ENCODE peak calls at places on chromosomes 7 and 10, in nine cellular contexts. Q is EH; O is mesothelial cell of epicardium; R is mesenchymal stem cell; J is stimulated activated CD8-positive, alpha-beta memory T cell treated with anti-CD3 and anti-CD28 coated beads, Interleukin-2, amount 100 ng/mL, for 1 hour; V is HS-5; I is GOT3; M is uterus; D is AG04450. K is an unnamed sample.

GRCh38 chr10:88205842-88206446 is 342.5 kb downstream of the PTEN start:
- DNase-seq in Q (peak), M (no peak), R (no peak), I (no peak), O (no peak), J (no peak), V (no peak), D (no peak), K (no peak)

GRCh38 chr7:129828989-129829676 is 123.6 kb downstream of the UBE2H start:
- DNase-seq in D (no peak), R (peak), I (no peak), J (no peak), V (no peak), O (no peak), Q (no peak), M (no peak), K (no peak)

GRCh38 chr10:31770307-31770902 is 158.2 kb downstream of the ARHGAP12 start:
- DNase-seq in D (no peak), R (no peak), V (no peak), I (no peak), Q (no peak), J (peak), M (no peak), O (no peak), K (no peak)

GRCh38 chr10:103072891-103073290 is 120.2 kb downstream of the NT5C2 start:
- DNase-seq in R (no peak), M (no peak), O (no peak), Q (no peak), V (no peak), D (no peak), I (no peak), J (no peak), K (no peak)

GRCh38 chr10:89458289-89458688 is 43.9 kb downstream of the IFIT5 start:
- DNase-seq in D (no peak), V (peak), J (no peak), I (no peak), M (no peak), R (peak), Q (peak), O (no peak), K (peak)

GRCh38 chr7:114708646-114709045 is 213.2 kb upstream of the MDFIC start:
- DNase-seq in J (no peak), R (no peak), O (no peak), V (no peak), M (no peak), Q (no peak), D (no peak), I (no peak), K (no peak)

GRCh38 chr10:106672517-106673175 is 491.9 kb downstream of the SORCS1 start:
- DNase-seq in I (no peak), D (no peak), O (no peak), M (no peak), Q (peak), J (no peak), V (no peak), R (no peak), K (no peak)

GRCh38 chr10:71852335-71852937 is 1.4 kb upstream of the PSAP start:
- DNase-seq in D (no peak), I (no peak), R (no peak), M (no peak), V (no peak), Q (no peak), O (no peak), J (no peak), K (no peak)

GRCh38 chr10:73307203-73307800 is 51.4 kb downstream of the CFAP70 start:
- DNase-seq in J (no peak), D (no peak), Q (no peak), R (no peak), V (no peak), O (no peak), M (no peak), I (no peak), K (no peak)

GRCh38 chr7:137944168-137944567 is 57.7 kb downstream of the CREB3L2 start:
- DNase-seq in V (no peak), R (peak), M (no peak), I (no peak), Q (peak), D (peak), J (no peak), O (no peak), K (peak)

GRCh38 chr7:149285581-149285975 is 23.6 kb downstream of the ZNF783 start:
- DNase-seq in D (no peak), V (peak), R (peak), M (no peak), J (no peak), I (no peak), O (no peak), Q (peak), K (peak)

GRCh38 chr10:89391882-89392756 is at the start of gene IFIT1:
- DNase-seq in M (peak), V (peak), D (peak), J (peak), Q (peak), I (no peak), O (no peak), R (peak), K (peak)

GRCh38 chr7:26183545-26184282 is 16.8 kb downstream of the HNRNPA2B1 start:
- DNase-seq in M (no peak), J (no peak), I (no peak), D (no peak), O (no peak), R (no peak), V (no peak), Q (peak), K (no peak)

GRCh38 chr10:101830322-101831168 is 12.3 kb upstream of the OGA start:
- DNase-seq in R (peak), V (no peak), Q (peak), D (peak), I (peak), M (peak), J (peak), O (peak), K (peak)

K was measured in IMR-90.